ENCODE peak calls at places on chromosomes 7 and 10, in nine cellular contexts. I, N, F, L, D, Y, W, Q and J are unnamed samples. For H3K36me3, the result is how much of the 10 kb centered on the place peaks cover.

GRCh38 chr7:114082934-114083647 is 164.3 kb upstream of the PPP1R3A start:
- DNase-seq in N (no peak), Q (peak), Y (no peak), L (peak), D (no peak), F (no peak), W (peak), I (no peak), J (peak)

GRCh38 chr10:78911533-78912340 is 157.0 kb upstream of the ZMIZ1 start:
- DNase-seq in N (no peak), D (no peak), Y (no peak), I (no peak), W (peak), F (no peak), L (no peak), Q (peak), J (no peak)

GRCh38 chr7:44287488-44288380 is 37.7 kb downstream of the CAMK2B start:
- DNase-seq in W (peak), F (peak), Q (peak), Y (no peak), D (no peak), N (no peak), I (no peak), L (peak), J (peak)

GRCh38 chr7:26853788-26854393 is 10.5 kb downstream of the SKAP2 start:
- DNase-seq in L (no peak), D (no peak), Q (no peak), N (peak), I (no peak), Y (peak), W (no peak), F (no peak), J (no peak)

GRCh38 chr10:84424731-84425165 is 96.4 kb downstream of the CCSER2 start:
- DNase-seq in N (peak), Q (peak), F (peak), I (peak), Y (peak), L (peak), W (peak), D (peak), J (peak)

GRCh38 chr7:95471076-95471475 is 14.7 kb upstream of the ASB4 start:
- DNase-seq in D (no peak), I (no peak), Y (no peak), L (no peak), W (no peak), Q (no peak), N (no peak), F (no peak), J (no peak)

GRCh38 chr10:48817141-48817540 is 122.5 kb downstream of the LRRC18 start:
- DNase-seq in F (no peak), Y (no peak), D (no peak), N (no peak), Q (no peak), W (no peak), L (no peak), I (no peak), J (no peak)

GRCh38 chr10:47421057-47421952 is 37.2 kb upstream of the ZNF488 start:
- DNase-seq in N (peak), I (peak), L (no peak), D (peak), Q (no peak), W (no peak), Y (peak), F (no peak), J (no peak)

GRCh38 chr10:133258818-133259602 is 17.7 kb downstream of the ADAM8 start:
- DNase-seq in L (peak), N (peak), I (no peak), Y (peak), F (peak), D (peak), Q (peak), W (peak), J (peak)

GRCh38 chr10:99913831-99914235 is 95.9 kb downstream of the DNMBP start:
- DNase-seq in F (peak), Q (no peak), L (no peak), W (no peak), Y (no peak), N (no peak), D (no peak), I (no peak), J (no peak)

GRCh38 chr7:22728416-22729029 is 1.5 kb downstream of the IL6 start:
- DNase-seq in F (no peak), N (peak), L (no peak), W (no peak), Y (peak), Q (no peak), I (no peak), D (peak), J (no peak)

GRCh38 chr10:110679633-110680472 is 35.7 kb downstream of the RBM20 start:
- DNase-seq in Q (no peak), D (no peak), L (no peak), N (no peak), I (no peak), Y (no peak), W (no peak), F (no peak), J (peak)

GRCh38 chr7:148698397-148699023 is at the start of gene CUL1:
- DNase-seq in N (peak), Q (peak), L (peak), F (peak), Y (peak), D (no peak), I (peak), W (peak), J (peak)

GRCh38 chr7:34191766-34192550 is 286.6 kb downstream of the BMPER start:
- DNase-seq in N (no peak), L (no peak), I (no peak), D (no peak), Q (no peak), F (no peak), W (no peak), Y (no peak), J (no peak)

GRCh38 chr10:72794260-72794659 is 99.3 kb upstream of the OIT3 start:
- DNase-seq in Q (no peak), L (no peak), W (no peak), D (no peak), I (no peak), F (no peak), N (peak), Y (peak), J (no peak)

GRCh38 chr10:71985542-71986250 is 21.5 kb downstream of the CHST3 start:
- DNase-seq in F (no peak), Y (peak), L (no peak), W (no peak), D (peak), Q (no peak), N (no peak), I (no peak), J (no peak)

GRCh38 chr7:70660154-70660818 is 471.7 kb upstream of the GALNT17 start:
- DNase-seq in N (no peak), Q (no peak), W (no peak), Y (no peak), D (no peak), L (no peak), F (no peak), I (no peak), J (no peak)

GRCh38 chr7:40654171-40654570 is 519.4 kb downstream of the SUGCT start:
- DNase-seq in D (no peak), W (no peak), N (no peak), Q (no peak), F (no peak), L (no peak), I (no peak), Y (no peak), J (no peak)

GRCh38 chr7:85186083-85186520 is 754 bp downstream of the SEMA3D start:
- DNase-seq in D (peak), W (peak), N (peak), Q (peak), I (no peak), L (peak), F (peak), Y (peak), J (no peak)

GRCh38 chr7:98802088-98802780 is 67.6 kb downstream of the TMEM130 start:
- DNase-seq in L (no peak), N (peak), F (no peak), Y (peak), Q (no peak), D (peak), W (no peak), I (no peak), J (no peak)

GRCh38 chr7:151754142-151754590 is 122.7 kb downstream of the PRKAG2 start:
- DNase-seq in N (peak), Y (peak), D (peak), Q (peak), F (peak), W (peak), I (no peak), L (peak), J (peak)

GRCh38 chr10:79292789-79293746 is 54.2 kb upstream of the PPIF start:
- DNase-seq in F (peak), D (no peak), L (no peak), Y (no peak), W (no peak), Q (no peak), I (no peak), N (peak), J (no peak)

GRCh38 chr10:6014241-6014761 is 37.0 kb upstream of the IL15RA start:
- DNase-seq in I (peak), L (peak), Q (no peak), Y (peak), W (no peak), F (peak), D (peak), N (peak), J (peak)

GRCh38 chr7:38335490-38336135 is 62.2 kb upstream of the TARP start:
- DNase-seq in Y (peak), N (peak), W (peak), L (peak), D (peak), F (peak), I (peak), Q (peak), J (peak)

GRCh38 chr10:13526952-13527863 is 1.6 kb downstream of the BEND7 start:
- DNase-seq in Q (no peak), N (peak), Y (peak), W (no peak), F (no peak), I (no peak), L (no peak), D (peak), J (no peak)

GRCh38 chr10:36341466-36341865 is 699.4 kb upstream of the FZD8 start:
- DNase-seq in D (peak), F (no peak), Q (no peak), N (peak), W (no peak), Y (peak), I (no peak), L (no peak), J (no peak)

GRCh38 chr7:33895025-33895804 is 10.1 kb upstream of the BMPER start:
- DNase-seq in F (peak), Q (peak), W (peak), I (peak), L (peak), N (peak), Y (peak), D (peak), J (peak)

GRCh38 chr7:32681174-32681518 is 185.9 kb downstream of the AVL9 start:
- DNase-seq in F (no peak), N (no peak), L (no peak), Y (no peak), Q (no peak), I (no peak), W (no peak), D (no peak), J (no peak)

DNA sequence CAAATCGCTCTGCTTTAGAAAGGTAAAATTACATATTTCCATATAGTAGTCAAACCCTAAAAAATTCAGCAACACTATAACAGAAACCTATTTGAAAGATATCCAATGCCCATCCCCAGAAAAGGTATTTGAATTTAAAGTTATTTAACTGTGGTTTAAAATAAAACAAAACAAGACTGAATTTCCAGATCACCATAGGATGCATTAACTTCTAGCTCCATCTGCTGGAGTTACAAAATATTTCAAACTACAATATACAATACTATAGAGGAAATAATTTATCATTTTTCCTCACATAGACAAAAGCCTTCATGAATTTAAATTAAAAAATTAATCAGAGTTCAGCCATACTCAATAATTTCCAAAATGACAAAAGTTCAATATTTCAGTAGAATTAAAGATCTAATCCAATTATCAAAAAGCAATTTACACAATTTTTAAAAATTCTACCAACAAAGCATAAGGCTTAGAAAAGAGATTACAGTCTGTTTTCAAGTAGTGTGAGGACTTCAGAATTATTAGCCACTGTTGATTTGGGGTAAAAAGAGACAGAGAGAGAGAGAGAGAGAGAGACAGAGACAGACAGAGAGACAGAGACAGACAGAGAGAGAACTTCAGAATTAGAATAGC is 75.9 kb downstream of the LMBR1 start:
- DNase-seq in Q (no peak), Y (peak), W (no peak), I (no peak), F (no peak), N (peak), D (no peak), L (no peak), J (no peak)
- TF ChIP-seq CTCF in Q (no peak), Y (peak), W (peak), I (peak), F (no peak), N (peak), D (peak), L (no peak), J (peak)

DNA sequence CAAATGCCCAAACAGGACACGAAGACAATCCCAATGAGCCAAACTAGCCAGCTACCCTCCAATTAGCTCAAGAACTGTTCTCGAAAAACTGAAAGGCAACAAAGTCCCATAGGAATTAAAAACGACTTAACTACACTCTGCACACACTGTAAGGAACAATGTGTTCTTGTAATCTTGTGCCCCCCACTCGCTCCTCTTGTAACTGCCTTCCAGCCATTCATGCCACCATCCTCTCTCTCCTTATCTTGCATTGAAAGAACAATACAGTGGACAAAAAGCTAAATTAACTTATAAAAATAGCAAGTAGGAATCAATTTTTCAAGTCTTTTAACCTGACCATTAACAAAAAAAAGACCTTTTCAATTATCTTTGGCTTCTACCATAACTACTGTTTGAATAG is 2.9 kb downstream of the CYTH3 start:
- DNase-seq in Q (no peak), D (no peak), W (no peak), L (no peak), Y (no peak), N (no peak), I (no peak), F (no peak), J (no peak)
- H3K4me3 ChIP-seq in Q (no peak), D (no peak), W (no peak), L (no peak), Y (no peak), N (no peak), I (no peak), F (no peak), J (no peak)

DNA sequence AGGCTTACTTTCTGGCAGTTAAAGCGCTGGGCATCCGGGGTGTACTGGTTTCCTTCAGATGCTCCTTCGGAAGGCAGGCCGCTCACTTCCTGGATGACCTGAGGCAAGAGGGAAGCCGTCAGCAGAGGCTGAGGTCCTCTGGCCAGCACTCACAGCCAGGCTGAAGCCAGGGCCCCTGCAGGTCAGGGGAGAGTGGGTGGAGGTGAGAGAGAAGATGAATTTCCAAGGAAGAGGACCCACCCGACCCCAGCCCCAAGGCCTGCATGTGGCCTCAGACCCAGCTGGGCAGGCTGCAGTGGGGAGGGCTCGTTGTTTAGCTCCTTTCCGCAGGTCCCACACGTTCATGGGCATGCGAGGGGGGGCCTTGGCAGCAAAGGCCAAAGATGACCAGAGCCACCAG is 71.3 kb downstream of the VWA2 start:
- DNase-seq in W (no peak), F (no peak), L (no peak), Y (no peak), N (peak), I (no peak), D (no peak), Q (peak), J (no peak)
- H3K36me3 ChIP-seq in W (under half), F (under half), L (under half), Y (under half), N (under half), I (under half), D (under half), Q (under half), J (under half)

DNA sequence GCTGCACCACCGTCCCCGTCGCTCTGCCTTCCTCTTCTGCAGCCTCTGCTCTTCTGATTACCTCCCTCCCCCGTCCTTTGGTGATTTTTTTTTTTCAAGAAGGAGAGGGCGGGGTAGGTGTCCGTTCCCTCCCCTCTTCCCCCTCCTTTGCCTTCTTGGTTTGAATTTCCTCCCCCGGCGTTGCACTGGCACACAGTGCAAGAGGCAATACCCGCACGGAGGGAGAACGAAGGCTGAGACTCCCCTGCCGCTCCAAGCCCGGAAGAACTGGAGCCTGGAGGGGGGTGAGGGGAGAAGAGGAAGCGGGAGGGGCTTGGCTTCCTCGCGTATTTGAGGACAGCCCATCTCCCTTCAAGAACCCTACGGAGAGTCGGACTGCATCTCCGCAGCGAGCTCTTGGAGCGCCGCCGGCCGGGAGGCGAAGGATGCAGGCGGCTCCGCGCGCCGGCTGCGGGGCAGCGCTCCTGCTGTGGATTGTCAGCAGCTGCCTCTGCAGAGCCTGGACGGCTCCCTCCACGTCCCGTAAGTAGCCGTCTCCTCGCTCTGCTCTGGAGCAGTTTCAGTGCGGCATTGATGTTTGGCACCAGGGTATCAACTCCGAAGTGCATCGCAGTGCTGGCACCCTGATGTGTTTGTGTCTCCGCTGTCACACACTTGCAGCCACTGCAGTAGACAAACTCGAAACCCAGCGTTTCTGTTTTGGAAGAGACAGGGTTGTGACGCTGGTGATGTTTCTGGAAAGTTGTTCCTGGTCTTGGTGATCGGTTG is at the start of gene CNTNAP2:
- DNase-seq in W (no peak), Q (no peak), F (no peak), D (peak), L (no peak), Y (no peak), I (no peak), N (peak), J (no peak)
- TF ChIP-seq CTCF in W (no peak), Q (no peak), F (no peak), D (no peak), L (no peak), Y (no peak), I (no peak), N (no peak), J (no peak)

DNA sequence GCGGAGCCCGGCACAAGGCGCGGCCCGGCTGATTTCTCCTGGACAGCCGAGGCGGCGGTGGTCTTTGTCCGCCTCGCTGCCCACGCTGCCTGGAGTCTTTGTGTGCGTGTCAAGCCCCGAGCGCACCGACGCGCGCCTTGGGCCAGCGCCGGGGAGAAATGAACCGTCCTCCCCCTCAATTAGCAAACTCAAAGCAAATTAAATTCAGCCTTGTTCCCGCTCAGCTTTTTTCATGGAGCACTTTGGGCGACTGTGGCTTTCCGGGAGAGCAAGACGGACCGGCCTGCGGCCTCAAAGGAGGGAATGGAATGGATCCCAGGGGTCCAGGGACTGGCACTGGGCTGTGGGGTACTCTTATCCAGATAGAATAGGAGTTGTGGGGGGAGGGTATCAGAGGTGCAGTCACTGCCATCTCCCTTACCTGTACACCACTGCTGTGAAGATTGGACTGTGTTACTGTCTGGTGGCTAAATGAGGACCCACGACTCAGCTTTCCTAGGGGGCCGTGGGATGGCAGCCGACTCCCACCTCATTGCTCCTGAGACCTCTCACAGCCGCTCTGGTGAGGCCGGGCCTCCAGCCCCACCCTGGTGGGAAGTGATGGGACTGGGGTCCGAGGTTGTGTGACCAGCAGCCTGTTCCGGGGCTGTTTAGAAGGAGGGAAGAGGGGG is 4.2 kb downstream of the EMX2 start:
- DNase-seq in I (no peak), L (no peak), D (no peak), Q (no peak), Y (no peak), N (no peak), W (no peak), F (no peak), J (no peak)
- H3K4me3 ChIP-seq in I (no peak), L (peak), D (no peak), Q (no peak), Y (no peak), N (no peak), W (no peak), F (no peak), J (peak)

GRCh38 chr10:282294-283139 is 147.3 kb downstream of the ZMYND11 start:
- DNase-seq in I (no peak), N (peak), D (no peak), W (no peak), F (no peak), L (no peak), Q (no peak), Y (peak), J (no peak)
- H3K36me3 ChIP-seq in I (half or more), N (under half), D (under half), W (under half), F (half or more), L (under half), Q (under half), Y (half or more), J (under half)

DNA sequence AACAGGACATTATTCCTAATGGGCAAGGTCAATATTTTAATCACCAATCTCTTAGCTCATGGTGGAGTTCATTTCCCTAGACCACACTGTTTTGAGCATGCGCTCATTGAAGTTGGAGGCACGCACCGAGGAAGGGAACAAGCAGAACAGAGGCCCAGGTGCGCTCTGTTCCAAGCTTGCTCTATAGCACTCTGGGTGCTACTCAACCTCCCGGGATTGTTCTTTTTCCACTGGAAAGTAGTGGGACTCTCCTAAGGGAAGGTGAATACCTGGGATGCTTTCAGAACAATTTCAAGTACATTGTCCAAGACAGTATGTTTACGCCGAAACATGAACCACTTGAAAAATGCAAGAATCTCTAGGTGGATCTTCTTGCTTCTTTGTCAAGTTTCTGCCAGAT is 16.2 kb downstream of the PLXNA4 start:
- DNase-seq in F (no peak), L (no peak), N (no peak), Q (no peak), Y (no peak), W (no peak), I (no peak), D (no peak), J (no peak)
- TF ChIP-seq CTCF in F (no peak), L (no peak), N (no peak), Q (no peak), Y (no peak), W (no peak), I (no peak), D (no peak), J (no peak)